ENCODE peak calls at places on chromosomes 1 and 21, in ten cellular contexts. One of them, this sample, is unnamed.

GRCh38 chr21:44849616-44850130 is 23.8 kb downstream of the PTTG1IP start:
- DNase-seq in choroid plexus epithelial cell: no peak
- DNase-seq in LHCN-M2: no peak
- DNase-seq in iPS DF 19.7: no peak
- DNase-seq in pancreas: no peak
- DNase-seq in breast epithelium: no peak
- DNase-seq in IMR-90: no peak
- DNase-seq in RPMI7951: no peak
- DNase-seq in C1 segment of cervical spinal cord: no peak
- DNase-seq in amniotic stem cell: no peak
- DNase-seq in this sample: no peak

GRCh38 chr1:57401671-57402070 is 22.2 kb downstream of the DAB1 start:
- DNase-seq in C1 segment of cervical spinal cord: no peak
- DNase-seq in pancreas: no peak
- DNase-seq in amniotic stem cell: no peak
- DNase-seq in choroid plexus epithelial cell: no peak
- DNase-seq in LHCN-M2: no peak
- DNase-seq in RPMI7951: no peak
- DNase-seq in breast epithelium: no peak
- DNase-seq in iPS DF 19.7: no peak
- DNase-seq in IMR-90: no peak
- DNase-seq in this sample: no peak

GRCh38 chr1:112701227-112702066 is 5.5 kb downstream of the RHOC start:
- DNase-seq in IMR-90: no peak
- DNase-seq in pancreas: no peak
- DNase-seq in RPMI7951: no peak
- DNase-seq in C1 segment of cervical spinal cord: no peak
- DNase-seq in iPS DF 19.7: no peak
- DNase-seq in choroid plexus epithelial cell: no peak
- DNase-seq in LHCN-M2: no peak
- DNase-seq in breast epithelium: no peak
- DNase-seq in amniotic stem cell: no peak
- DNase-seq in this sample: peak

GRCh38 chr1:234733427-234733826 is 123.4 kb upstream of the IRF2BP2 start:
- DNase-seq in amniotic stem cell: no peak
- DNase-seq in LHCN-M2: no peak
- DNase-seq in breast epithelium: no peak
- DNase-seq in iPS DF 19.7: no peak
- DNase-seq in choroid plexus epithelial cell: no peak
- DNase-seq in C1 segment of cervical spinal cord: no peak
- DNase-seq in RPMI7951: no peak
- DNase-seq in IMR-90: no peak
- DNase-seq in pancreas: no peak
- DNase-seq in this sample: no peak

GRCh38 chr1:179955318-179955638 is 668 bp downstream of the CEP350 start:
- DNase-seq in choroid plexus epithelial cell: no peak
- DNase-seq in amniotic stem cell: no peak
- DNase-seq in LHCN-M2: peak
- DNase-seq in RPMI7951: peak
- DNase-seq in pancreas: no peak
- DNase-seq in breast epithelium: peak
- DNase-seq in IMR-90: peak
- DNase-seq in iPS DF 19.7: no peak
- DNase-seq in C1 segment of cervical spinal cord: no peak
- DNase-seq in this sample: no peak

GRCh38 chr1:14778882-14779594 is 180.6 kb downstream of the KAZN start:
- DNase-seq in pancreas: peak
- DNase-seq in breast epithelium: no peak
- DNase-seq in LHCN-M2: peak
- DNase-seq in iPS DF 19.7: no peak
- DNase-seq in C1 segment of cervical spinal cord: no peak
- DNase-seq in amniotic stem cell: no peak
- DNase-seq in choroid plexus epithelial cell: peak
- DNase-seq in IMR-90: peak
- DNase-seq in RPMI7951: peak
- DNase-seq in this sample: no peak

GRCh38 chr1:220828211-220828553 is 41.5 kb downstream of the MTARC1 start:
- DNase-seq in pancreas: no peak
- DNase-seq in C1 segment of cervical spinal cord: no peak
- DNase-seq in iPS DF 19.7: no peak
- DNase-seq in choroid plexus epithelial cell: no peak
- DNase-seq in amniotic stem cell: no peak
- DNase-seq in breast epithelium: no peak
- DNase-seq in LHCN-M2: no peak
- DNase-seq in RPMI7951: no peak
- DNase-seq in IMR-90: no peak
- DNase-seq in this sample: no peak

GRCh38 chr21:33290441-33290840 is 24.3 kb downstream of the IL10RB start:
- DNase-seq in C1 segment of cervical spinal cord: no peak
- DNase-seq in RPMI7951: no peak
- DNase-seq in choroid plexus epithelial cell: no peak
- DNase-seq in amniotic stem cell: no peak
- DNase-seq in pancreas: no peak
- DNase-seq in breast epithelium: no peak
- DNase-seq in iPS DF 19.7: no peak
- DNase-seq in LHCN-M2: no peak
- DNase-seq in IMR-90: no peak
- DNase-seq in this sample: no peak

GRCh38 chr1:24384251-24385090 is 29.1 kb downstream of the STPG1 start:
- DNase-seq in choroid plexus epithelial cell: peak
- DNase-seq in RPMI7951: peak
- DNase-seq in IMR-90: peak
- DNase-seq in LHCN-M2: no peak
- DNase-seq in C1 segment of cervical spinal cord: no peak
- DNase-seq in breast epithelium: peak
- DNase-seq in iPS DF 19.7: no peak
- DNase-seq in pancreas: no peak
- DNase-seq in amniotic stem cell: no peak
- DNase-seq in this sample: no peak

GRCh38 chr1:116218922-116219321 is 107.7 kb downstream of the MAB21L3 start:
- DNase-seq in LHCN-M2: no peak
- DNase-seq in amniotic stem cell: no peak
- DNase-seq in C1 segment of cervical spinal cord: no peak
- DNase-seq in choroid plexus epithelial cell: no peak
- DNase-seq in breast epithelium: no peak
- DNase-seq in iPS DF 19.7: no peak
- DNase-seq in RPMI7951: no peak
- DNase-seq in IMR-90: no peak
- DNase-seq in pancreas: peak
- DNase-seq in this sample: no peak

GRCh38 chr1:83559531-83559930 is 439.4 kb downstream of the TTLL7 start:
- DNase-seq in C1 segment of cervical spinal cord: no peak
- DNase-seq in amniotic stem cell: no peak
- DNase-seq in iPS DF 19.7: no peak
- DNase-seq in IMR-90: no peak
- DNase-seq in RPMI7951: no peak
- DNase-seq in breast epithelium: no peak
- DNase-seq in choroid plexus epithelial cell: no peak
- DNase-seq in LHCN-M2: no peak
- DNase-seq in pancreas: no peak
- DNase-seq in this sample: no peak

GRCh38 chr1:67211589-67212563 is 45.6 kb downstream of the IL23R start:
- DNase-seq in pancreas: no peak
- DNase-seq in C1 segment of cervical spinal cord: no peak
- DNase-seq in IMR-90: peak
- DNase-seq in breast epithelium: no peak
- DNase-seq in LHCN-M2: peak
- DNase-seq in iPS DF 19.7: no peak
- DNase-seq in choroid plexus epithelial cell: peak
- DNase-seq in amniotic stem cell: no peak
- DNase-seq in RPMI7951: peak
- DNase-seq in this sample: no peak

GRCh38 chr1:239555350-239555749 is 169.0 kb downstream of the CHRM3 start:
- DNase-seq in amniotic stem cell: no peak
- DNase-seq in RPMI7951: no peak
- DNase-seq in iPS DF 19.7: peak
- DNase-seq in pancreas: no peak
- DNase-seq in C1 segment of cervical spinal cord: no peak
- DNase-seq in choroid plexus epithelial cell: no peak
- DNase-seq in IMR-90: no peak
- DNase-seq in breast epithelium: no peak
- DNase-seq in LHCN-M2: no peak
- DNase-seq in this sample: no peak

GRCh38 chr1:41488599-41488905 is 4.1 kb upstream of the EDN2 start:
- DNase-seq in IMR-90: no peak
- DNase-seq in RPMI7951: no peak
- DNase-seq in LHCN-M2: no peak
- DNase-seq in C1 segment of cervical spinal cord: no peak
- DNase-seq in choroid plexus epithelial cell: no peak
- DNase-seq in amniotic stem cell: no peak
- DNase-seq in iPS DF 19.7: no peak
- DNase-seq in breast epithelium: no peak
- DNase-seq in pancreas: no peak
- DNase-seq in this sample: no peak

GRCh38 chr1:116326486-116326885 is 46.6 kb upstream of the ATP1A1 start:
- DNase-seq in choroid plexus epithelial cell: no peak
- DNase-seq in LHCN-M2: no peak
- DNase-seq in IMR-90: no peak
- DNase-seq in amniotic stem cell: no peak
- DNase-seq in pancreas: no peak
- DNase-seq in C1 segment of cervical spinal cord: no peak
- DNase-seq in breast epithelium: no peak
- DNase-seq in iPS DF 19.7: no peak
- DNase-seq in RPMI7951: no peak
- DNase-seq in this sample: no peak

GRCh38 chr1:94636625-94637024 is 95.1 kb upstream of the F3 start:
- DNase-seq in C1 segment of cervical spinal cord: no peak
- DNase-seq in amniotic stem cell: no peak
- DNase-seq in LHCN-M2: no peak
- DNase-seq in IMR-90: peak
- DNase-seq in RPMI7951: no peak
- DNase-seq in iPS DF 19.7: no peak
- DNase-seq in pancreas: no peak
- DNase-seq in choroid plexus epithelial cell: peak
- DNase-seq in breast epithelium: no peak
- DNase-seq in this sample: no peak

GRCh38 chr1:100423832-100424337 is 71.6 kb downstream of the CDC14A start:
- DNase-seq in C1 segment of cervical spinal cord: no peak
- DNase-seq in amniotic stem cell: no peak
- DNase-seq in iPS DF 19.7: no peak
- DNase-seq in RPMI7951: no peak
- DNase-seq in breast epithelium: no peak
- DNase-seq in pancreas: no peak
- DNase-seq in choroid plexus epithelial cell: no peak
- DNase-seq in IMR-90: no peak
- DNase-seq in LHCN-M2: no peak
- DNase-seq in this sample: no peak

GRCh38 chr1:23171181-23171755 is 2.6 kb upstream of the LUZP1 start:
- DNase-seq in IMR-90: no peak
- DNase-seq in pancreas: no peak
- DNase-seq in LHCN-M2: no peak
- DNase-seq in RPMI7951: peak
- DNase-seq in C1 segment of cervical spinal cord: no peak
- DNase-seq in choroid plexus epithelial cell: no peak
- DNase-seq in iPS DF 19.7: no peak
- DNase-seq in breast epithelium: no peak
- DNase-seq in amniotic stem cell: no peak
- DNase-seq in this sample: no peak

GRCh38 chr1:219812491-219813221 is 115.7 kb downstream of the SLC30A10 start:
- DNase-seq in pancreas: peak
- DNase-seq in amniotic stem cell: peak
- DNase-seq in RPMI7951: peak
- DNase-seq in breast epithelium: peak
- DNase-seq in iPS DF 19.7: peak
- DNase-seq in choroid plexus epithelial cell: peak
- DNase-seq in LHCN-M2: peak
- DNase-seq in C1 segment of cervical spinal cord: peak
- DNase-seq in IMR-90: peak
- DNase-seq in this sample: no peak

GRCh38 chr1:204828352-204828850 is 42.3 kb upstream of the NFASC start:
- DNase-seq in breast epithelium: peak
- DNase-seq in C1 segment of cervical spinal cord: peak
- DNase-seq in iPS DF 19.7: no peak
- DNase-seq in pancreas: peak
- DNase-seq in amniotic stem cell: no peak
- DNase-seq in LHCN-M2: no peak
- DNase-seq in choroid plexus epithelial cell: peak
- DNase-seq in RPMI7951: peak
- DNase-seq in IMR-90: no peak
- DNase-seq in this sample: no peak

GRCh38 chr1:200478239-200478623 is 68.4 kb upstream of the ZNF281 start:
- DNase-seq in pancreas: no peak
- DNase-seq in choroid plexus epithelial cell: no peak
- DNase-seq in breast epithelium: no peak
- DNase-seq in iPS DF 19.7: no peak
- DNase-seq in IMR-90: no peak
- DNase-seq in amniotic stem cell: no peak
- DNase-seq in RPMI7951: no peak
- DNase-seq in LHCN-M2: no peak
- DNase-seq in C1 segment of cervical spinal cord: no peak
- DNase-seq in this sample: no peak

GRCh38 chr21:42340187-42340586 is 10.6 kb downstream of the TFF2 start:
- DNase-seq in RPMI7951: no peak
- DNase-seq in pancreas: no peak
- DNase-seq in iPS DF 19.7: no peak
- DNase-seq in C1 segment of cervical spinal cord: no peak
- DNase-seq in choroid plexus epithelial cell: no peak
- DNase-seq in IMR-90: no peak
- DNase-seq in LHCN-M2: no peak
- DNase-seq in amniotic stem cell: no peak
- DNase-seq in breast epithelium: no peak
- DNase-seq in this sample: no peak